ENCODE peak calls at places on chromosomes 4 and X, in nine cellular contexts. P is tibial artery; G is IMR-90; W is upper lobe of right lung; Q is aorta; A is BE2C; U is CD8-positive, alpha-beta memory T cell; D is GM23338; O is HepG2. J is an unnamed sample.

GRCh38 chr4:41991916-41992767 is 1.8 kb downstream of the SLC30A9 start:
- DNase-seq in U (no peak), D (no peak), P (no peak), O (peak; percentile 25), Q (no peak), G (peak; percentile 23), W (no peak), A (no peak), J (peak; percentile 34)

GRCh38 chr4:94390804-94391410 is 48.3 kb upstream of the HPGDS start:
- DNase-seq in O (peak; percentile 20), G (peak; percentile 4), Q (no peak), P (no peak), A (peak; percentile 27), D (peak; percentile 45), U (no peak), W (no peak), J (peak; percentile 17)

GRCh38 chr4:71130827-71131603 is 137.6 kb downstream of the DCK start:
- DNase-seq in U (no peak), G (peak; percentile 89), Q (no peak), A (no peak), W (no peak), D (peak; percentile 21), O (no peak), P (no peak), J (no peak)

GRCh38 chrX:22338740-22339139 is 66.0 kb downstream of the CBLL2 start:
- DNase-seq in W (no peak), A (no peak), Q (no peak), G (peak; percentile 66), O (no peak), D (peak; percentile 35), P (no peak), U (no peak), J (no peak)

GRCh38 chr4:52100062-52100461 is 49.0 kb downstream of the SPATA18 start:
- DNase-seq in U (no peak), G (no peak), D (no peak), P (no peak), A (no peak), O (no peak), Q (no peak), W (no peak), J (no peak)

GRCh38 chr4:21577066-21577465 is 371.5 kb downstream of the KCNIP4 start:
- DNase-seq in W (no peak), A (no peak), U (no peak), P (no peak), O (no peak), Q (no peak), G (no peak), D (no peak), J (no peak)

GRCh38 chr4:85024671-85025070 is 58.2 kb upstream of the WDFY3 start:
- DNase-seq in O (no peak), P (no peak), D (no peak), U (no peak), W (no peak), G (no peak), A (no peak), Q (no peak), J (no peak)

GRCh38 chr4:73675623-73676022 is 55.4 kb upstream of the RASSF6 start:
- DNase-seq in A (no peak), O (no peak), W (no peak), P (no peak), Q (no peak), D (no peak), G (no peak), U (no peak), J (no peak)

GRCh38 chr4:160319868-160320260 is 1217.0 kb downstream of the RAPGEF2 start:
- DNase-seq in W (no peak), Q (no peak), D (no peak), U (no peak), P (no peak), A (no peak), O (no peak), G (no peak), J (no peak)

GRCh38 chr4:54099959-54100606 is at the start of gene GSX2:
- DNase-seq in P (peak; percentile 40), W (no peak), O (no peak), A (no peak), U (no peak), Q (no peak), G (no peak), D (peak; percentile 62), J (peak; percentile 48)

GRCh38 chr4:17234678-17235077 is 277.2 kb downstream of the QDPR start:
- DNase-seq in O (no peak), W (no peak), A (no peak), P (no peak), Q (no peak), G (no peak), U (no peak), D (no peak), J (no peak)

GRCh38 chr4:7210818-7211217 is 18.5 kb downstream of the SORCS2 start:
- DNase-seq in G (peak; percentile 87), W (no peak), U (no peak), D (no peak), A (no peak), P (no peak), O (no peak), Q (no peak), J (no peak)

GRCh38 chr4:185713272-185713671 is 98.7 kb downstream of the SORBS2 start:
- DNase-seq in W (no peak), D (no peak), P (no peak), U (no peak), Q (no peak), O (peak; percentile 62), A (no peak), G (no peak), J (no peak)

GRCh38 chrX:118839334-118839958 is 15.8 kb downstream of the ZCCHC12 start:
- DNase-seq in W (peak; percentile 91), A (peak; percentile 78), Q (peak; percentile 87), G (peak; percentile 6), U (peak; percentile 30), D (peak; percentile 83), P (peak; percentile 78), O (peak; percentile 58), J (peak; percentile 93)

GRCh38 chr4:110533590-110533910 is 57.6 kb downstream of the ENPEP start:
- DNase-seq in W (no peak), U (no peak), P (no peak), G (peak; percentile 1), Q (no peak), O (no peak), A (no peak), D (no peak), J (no peak)
- H3K4me3 ChIP-seq in W (no peak overlapping the region), U (no peak overlapping the region), P (no peak overlapping the region), G (no peak overlapping the region), Q (peak overlapping the region; percentile 34), O (no peak overlapping the region), A (no peak overlapping the region), D (no peak overlapping the region), J (no peak overlapping the region)

GRCh38 chr4:8289956-8290700 is 20.6 kb downstream of the HTRA3 start:
- DNase-seq in W (peak; percentile 21), Q (peak; percentile 35), U (no peak), A (peak; percentile 4), G (no peak), D (no peak), O (no peak), P (peak; percentile 16), J (no peak)

GRCh38 chr4:8291701-8292387 is 22.3 kb downstream of the HTRA3 start:
- DNase-seq in W (peak; percentile 22), D (no peak), P (no peak), O (no peak), A (no peak), U (no peak), Q (peak; percentile 33), G (no peak), J (no peak)

GRCh38 chr4:8292388-8293107 is 23.0 kb downstream of the HTRA3 start:
- DNase-seq in W (peak; percentile 45), Q (peak; percentile 26), D (no peak), A (no peak), P (peak; percentile 13), O (no peak), G (no peak), U (no peak), J (no peak)

GRCh38 chr4:8290701-8290970 is 21.1 kb downstream of the HTRA3 start:
- DNase-seq in A (peak; percentile 10), Q (no peak), O (no peak), W (peak; percentile 8), G (no peak), U (no peak), P (peak; percentile 18), D (no peak), J (no peak)

GRCh38 chr4:8291036-8291682 is 21.6 kb downstream of the HTRA3 start:
- DNase-seq in W (peak; percentile 56), A (peak; percentile 7), G (no peak), P (peak; percentile 12), D (no peak), Q (peak; percentile 27), O (no peak), U (no peak), J (no peak)
- H3K4me1 ChIP-seq in W (no peaks in the 10 kb centered on the region), A (no peaks in the 10 kb centered on the region), G (no peaks in the 10 kb centered on the region), P (no peaks in the 10 kb centered on the region), D (no peaks in the 10 kb centered on the region), Q (no peaks in the 10 kb centered on the region), O (no peaks in the 10 kb centered on the region), U (no peaks in the 10 kb centered on the region), J (no peaks in the 10 kb centered on the region)

GRCh38 chr4:13524504-13525243 is 19.6 kb downstream of the NKX3-2 start:
- DNase-seq in U (no peak), P (no peak), Q (no peak), O (no peak), W (no peak), G (peak; percentile 57), D (peak; percentile 77), A (no peak), J (no peak)
- H3K4me3 ChIP-seq in U (no peak overlapping the region), P (no peak overlapping the region), Q (no peak overlapping the region), O (no peak overlapping the region), W (no peak overlapping the region), G (no peak overlapping the region), D (peak overlapping the region; percentile 48), A (no peak overlapping the region), J (no peak overlapping the region)

GRCh38 chrX:120739300-120739699 is 109.4 kb upstream of the C1GALT1C1 start:
- DNase-seq in D (no peak), O (no peak), G (no peak), A (no peak), W (no peak), Q (no peak), U (no peak), P (no peak), J (no peak)

GRCh38 chrX:120743266-120743665 is 113.4 kb upstream of the C1GALT1C1 start:
- DNase-seq in A (no peak), Q (no peak), D (no peak), P (no peak), G (no peak), O (no peak), W (no peak), U (no peak), J (no peak)

GRCh38 chrX:120740072-120740471 is 110.2 kb upstream of the C1GALT1C1 start:
- DNase-seq in U (no peak), Q (no peak), G (no peak), P (no peak), O (no peak), W (no peak), D (no peak), A (no peak), J (no peak)

GRCh38 chrX:120736989-120737388 is 107.1 kb upstream of the C1GALT1C1 start:
- DNase-seq in P (no peak), O (no peak), Q (no peak), D (no peak), W (no peak), A (no peak), U (no peak), G (peak; percentile 37), J (no peak)

DNA sequence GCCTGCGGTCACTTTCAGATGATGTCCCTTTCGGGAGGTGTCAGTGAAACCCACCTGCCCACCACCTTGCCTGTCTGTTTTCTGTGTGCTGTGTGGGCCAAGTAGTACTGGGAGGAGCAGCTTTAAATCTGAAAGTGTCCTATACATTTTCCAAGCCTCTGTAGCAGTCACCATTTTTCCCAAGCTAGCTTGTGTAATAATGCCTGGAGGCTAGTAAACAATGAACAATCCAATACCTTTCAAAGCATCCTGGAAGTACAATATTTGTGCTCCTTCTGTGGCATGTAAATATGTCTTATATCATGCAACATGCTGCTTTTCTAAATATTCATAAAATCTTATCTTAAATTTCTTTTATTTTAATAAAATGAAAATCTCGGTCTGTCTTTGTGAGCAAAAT is 111.6 kb upstream of the C1GALT1C1 start:
- DNase-seq in G (no peak), U (no peak), Q (no peak), W (no peak), A (no peak), O (no peak), P (no peak), D (no peak), J (no peak)
- H3K4me1 ChIP-seq in G (no peaks in the 10 kb centered on the region), U (no peaks in the 10 kb centered on the region), Q (no peaks in the 10 kb centered on the region), W (no peaks in the 10 kb centered on the region), A (no peaks in the 10 kb centered on the region), O (peaks cover 21% of the 10 kb centered on the region), P (no peaks in the 10 kb centered on the region), D (no peaks in the 10 kb centered on the region), J (no peaks in the 10 kb centered on the region)

J was measured in HAP-1.